ENCODE peak calls at places on chromosome 22, in four cellular contexts. T is A549, Y is tibial artery, M is adrenal gland. L is an unnamed sample.

GRCh38 chr22:43109921-43110443 is 568 bp upstream of the BIK start:
- DNase-seq in T (no peak), Y (no peak), M (no peak), L (no peak)

GRCh38 chr22:37745548-37746365 is 48.9 kb downstream of the TRIOBP start:
- DNase-seq in T (peak; percentile 82), Y (peak; percentile 90), M (peak; percentile 90), L (peak; percentile 56)

GRCh38 chr22:17164392-17165024 is 5.4 kb upstream of the HDHD5 start:
- DNase-seq in T (peak; percentile 24), Y (no peak), M (no peak), L (no peak)

GRCh38 chr22:31346733-31347250 is 646 bp upstream of the PATZ1 start:
- DNase-seq in T (peak; percentile 50), Y (peak; percentile 37), M (peak; percentile 67), L (no peak)

GRCh38 chr22:37310815-37311595 is 28.7 kb downstream of the CYTH4 start:
- DNase-seq in T (no peak), Y (no peak), M (no peak), L (no peak)

GRCh38 chr22:24525416-24526037 is 29.4 kb downstream of the GUCD1 start:
- DNase-seq in T (peak; percentile 73), Y (peak; percentile 81), M (peak; percentile 88), L (no peak)

GRCh38 chr22:24768537-24769374 is 5.8 kb downstream of the PIWIL3 start:
- DNase-seq in T (peak; percentile 68), Y (peak; percentile 63), M (peak; percentile 86), L (peak; percentile 32)

GRCh38 chr22:42964994-42965699 is 49.8 kb downstream of the PACSIN2 start:
- DNase-seq in T (no peak), Y (no peak), M (no peak), L (no peak)

GRCh38 chr22:29639096-29639495 is 35.7 kb downstream of the NF2 start:
- DNase-seq in T (no peak), Y (no peak), M (no peak), L (no peak)

GRCh38 chr22:43066844-43067385 is 22.3 kb downstream of the TTLL1 start:
- DNase-seq in T (no peak), Y (no peak), M (no peak), L (no peak)

GRCh38 chr22:48153726-48154125 is 1391.3 kb downstream of the TBC1D22A start:
- DNase-seq in T (no peak), Y (no peak), M (no peak), L (no peak)

GRCh38 chr22:30386608-30386959 is 627 bp downstream of the RNF215 start:
- DNase-seq in T (no peak), Y (no peak), M (no peak), L (no peak)

GRCh38 chr22:29503811-29504372 is 23.9 kb downstream of the NEFH start:
- DNase-seq in T (peak; percentile 45), Y (peak; percentile 50), M (peak; percentile 85), L (peak; percentile 63)

GRCh38 chr22:25282671-25283561 is 63.5 kb downstream of the CRYBB2 start:
- DNase-seq in T (no peak), Y (no peak), M (no peak), L (no peak)

GRCh38 chr22:37310075-37310606 is 27.8 kb downstream of the CYTH4 start:
- DNase-seq in T (no peak), Y (no peak), M (no peak), L (no peak)

GRCh38 chr22:28231423-28231822 is 312.4 kb upstream of the PITPNB start:
- DNase-seq in T (no peak), Y (no peak), M (no peak), L (no peak)

GRCh38 chr22:22941831-22942510 is 54.4 kb downstream of the IGLL5 start:
- DNase-seq in T (no peak), Y (peak; percentile 16), M (peak; percentile 11), L (no peak)

GRCh38 chr22:40463017-40463631 is 92.7 kb downstream of the SGSM3 start:
- DNase-seq in T (no peak), Y (no peak), M (no peak), L (no peak)

GRCh38 chr22:25281675-25282345 is 62.4 kb downstream of the CRYBB2 start:
- DNase-seq in T (no peak), Y (no peak), M (no peak), L (no peak)

GRCh38 chr22:36405221-36405631 is 17.5 kb upstream of the MYH9 start:
- DNase-seq in T (no peak), Y (no peak), M (no peak), L (no peak)

GRCh38 chr22:38732251-38732815 is 23.5 kb downstream of the SUN2 start:
- DNase-seq in T (no peak), Y (no peak), M (no peak), L (no peak)

GRCh38 chr22:27133951-27134664 is 476.7 kb downstream of the MIAT start:
- DNase-seq in T (peak; percentile 73), Y (peak; percentile 77), M (peak; percentile 30), L (no peak)

GRCh38 chr22:44727148-44727547 is 25.1 kb downstream of the PRR5 start:
- DNase-seq in T (no peak), Y (no peak), M (no peak), L (no peak)

GRCh38 chr22:24500251-24500820 is 5.2 kb downstream of the UPB1 start:
- DNase-seq in T (no peak), Y (no peak), M (no peak), L (no peak)

GRCh38 chr22:40452730-40453487 is 82.5 kb downstream of the SGSM3 start:
- DNase-seq in T (no peak), Y (no peak), M (no peak), L (no peak)

GRCh38 chr22:17145021-17145680 is 13.9 kb downstream of the HDHD5 start:
- DNase-seq in T (no peak), Y (no peak), M (no peak), L (no peak)

GRCh38 chr22:22948651-22949611 is 61.3 kb downstream of the IGLL5 start:
- DNase-seq in T (no peak), Y (no peak), M (no peak), L (no peak)

GRCh38 chr22:28986366-28986765 is 75.3 kb downstream of the C22orf31 start:
- DNase-seq in T (no peak), Y (no peak), M (no peak), L (no peak)

GRCh38 chr22:23227380-23227779 is 47.1 kb downstream of the BCR start:
- DNase-seq in T (no peak), Y (no peak), M (no peak), L (no peak)

GRCh38 chr22:40183029-40183581 is 5.4 kb downstream of the TNRC6B start:
- DNase-seq in T (no peak), Y (no peak), M (no peak), L (no peak)

GRCh38 chr22:39545310-39546063 is 12.9 kb upstream of the RPS19BP1 start:
- DNase-seq in T (no peak), Y (no peak), M (peak; percentile 61), L (no peak)

GRCh38 chr22:23575601-23576000 is 4.5 kb downstream of the IGLL1 start:
- DNase-seq in T (no peak), Y (no peak), M (no peak), L (no peak)

GRCh38 chr22:48315415-48316244 is 1512.0 kb downstream of the BRD1 start:
- DNase-seq in T (no peak), Y (no peak), M (no peak), L (no peak)

GRCh38 chr22:23109079-23109347 is 32.8 kb downstream of the RSPH14 start:
- DNase-seq in T (no peak), Y (no peak), M (no peak), L (no peak)

GRCh38 chr22:32534252-32535215 is 59.9 kb downstream of the FBXO7 start:
- DNase-seq in T (no peak), Y (no peak), M (peak; percentile 45), L (no peak)
- H3K27ac ChIP-seq in T (peak overlapping the region; percentile 56), Y (peak overlapping the region; percentile 3), M (peak overlapping the region; percentile 76), L (no peak overlapping the region)

DNA sequence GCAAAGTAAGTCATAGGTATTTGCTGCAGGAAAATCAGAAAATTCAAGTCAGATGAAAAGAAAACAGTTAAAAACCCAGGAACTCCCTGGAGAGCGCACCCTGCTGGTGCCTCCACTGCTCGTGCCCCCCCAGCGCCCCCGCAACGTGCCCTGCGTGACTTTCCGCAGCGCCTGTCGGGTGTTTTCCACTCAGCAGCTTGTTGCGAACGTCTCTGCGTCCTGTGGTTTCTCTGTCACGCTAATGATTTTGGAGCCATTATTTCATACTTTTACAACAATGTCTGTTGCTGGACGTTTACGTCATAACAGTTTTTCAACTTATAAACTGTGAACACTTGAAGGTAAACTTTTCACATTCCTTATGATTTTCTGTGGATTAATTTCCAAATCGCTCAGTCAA is 5.0 kb downstream of the CRELD2 start:
- DNase-seq in T (no peak), Y (no peak), M (no peak), L (no peak)
- TF ChIP-seq CTCF in T (no peak), Y (no peak), M (no peak), L (peak; percentile 42)

GRCh38 chr22:49824936-49825335 is 2.7 kb downstream of the BRD1 start:
- DNase-seq in T (no peak), Y (no peak), M (no peak), L (no peak)

GRCh38 chr22:49826603-49827306 is 918 bp downstream of the BRD1 start:
- DNase-seq in T (no peak), Y (peak; percentile 55), M (peak; percentile 57), L (no peak)

GRCh38 chr22:49827307-49827852 is 293 bp downstream of the BRD1 start:
- DNase-seq in T (no peak), Y (no peak), M (no peak), L (no peak)

GRCh38 chr22:49825436-49825835 is 2.2 kb downstream of the BRD1 start:
- DNase-seq in T (no peak), Y (no peak), M (no peak), L (no peak)

DNA sequence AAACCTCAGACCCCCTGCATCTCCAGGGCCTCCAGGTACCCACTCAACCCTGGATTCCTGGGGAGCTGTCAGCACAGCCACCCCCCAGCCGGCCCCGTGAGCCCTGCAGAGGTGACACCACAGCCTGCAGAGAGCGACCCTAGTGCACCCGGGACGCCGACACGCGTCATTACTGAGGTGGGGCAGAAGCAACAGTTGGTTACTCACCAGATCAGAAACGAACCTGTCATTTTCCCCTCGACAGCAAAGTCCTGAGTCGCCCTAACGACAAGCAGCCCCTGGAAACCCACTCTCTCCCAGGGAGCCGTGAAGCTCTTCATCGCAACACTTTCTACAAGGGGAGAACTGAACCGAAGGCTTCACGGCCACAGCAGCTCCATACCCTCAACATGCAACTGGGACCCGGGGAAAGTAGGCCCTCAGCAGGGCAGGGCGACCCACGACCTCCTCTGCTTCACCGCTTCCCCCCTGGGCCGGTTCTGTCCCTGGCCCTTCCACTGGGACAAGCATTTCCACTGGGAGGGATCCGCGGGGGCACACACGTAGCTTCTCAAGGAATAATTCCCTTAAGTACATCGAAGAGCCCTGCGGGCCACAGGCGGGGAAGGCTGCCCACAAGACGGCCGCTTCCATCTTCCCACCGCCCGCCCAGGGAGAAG is 1.6 kb downstream of the BRD1 start:
- DNase-seq in T (peak; percentile 26), Y (no peak), M (peak; percentile 43), L (no peak)
- H3K27ac ChIP-seq in T (peak overlapping the region; percentile 91), Y (peak overlapping the region; percentile 95), M (peak overlapping the region; percentile 81), L (peak overlapping the region; percentile 73)

GRCh38 chr22:20128902-20129746 is 2.5 kb upstream of the ZDHHC8 start:
- DNase-seq in T (peak; percentile 46), Y (no peak), M (peak; percentile 68), L (no peak)
- TF ChIP-seq CTCF in T (peak; percentile 27), Y (no peak), M (peak; percentile 29), L (peak; percentile 39)

GRCh38 chr22:21857501-21857914 is 9.9 kb downstream of the MAPK1 start:
- DNase-seq in T (no peak), Y (no peak), M (no peak), L (no peak)
- H3K27ac ChIP-seq in T (no peak overlapping the region), Y (peak overlapping the region; percentile 16), M (no peak overlapping the region), L (peak overlapping the region; percentile 34)

L was measured in AG04450.